ENCODE peak calls at places on chromosomes 16 and 17, in nine cellular contexts. X is cardiac muscle cell, M is HFFc6, V is fibroblast of mammary gland, Q is right lobe of liver, A is tibial artery, G is kidney, O is hepatocyte, E is foreskin keratinocyte. C is an unnamed sample.

GRCh38 chr16:84055801-84056634 is 13.4 kb upstream of the SLC38A8 start:
- DNase-seq in X (no peak), M (no peak), V (no peak), Q (peak), A (no peak), G (peak), O (no peak), E (no peak), C (no peak)

GRCh38 chr17:20955437-20956323 is 87.1 kb downstream of the USP22 start:
- DNase-seq in X (no peak), M (no peak), V (peak), Q (no peak), A (peak), G (no peak), O (peak), E (peak), C (no peak)

GRCh38 chr17:40791116-40791515 is 8.6 kb downstream of the KRT28 start:
- DNase-seq in X (no peak), M (no peak), V (no peak), Q (no peak), A (no peak), G (no peak), O (no peak), E (no peak), C (no peak)

GRCh38 chr17:20202141-20202574 is 193.0 kb downstream of the SPECC1 start:
- DNase-seq in X (no peak), M (no peak), V (no peak), Q (no peak), A (no peak), G (no peak), O (no peak), E (no peak), C (no peak)

GRCh38 chr17:34098712-34099111 is 156.4 kb upstream of the CCL2 start:
- DNase-seq in X (no peak), M (no peak), V (peak), Q (no peak), A (no peak), G (no peak), O (peak), E (no peak), C (no peak)

GRCh38 chr16:17532338-17532995 is 61.7 kb upstream of the XYLT1 start:
- DNase-seq in X (no peak), M (no peak), V (no peak), Q (no peak), A (no peak), G (no peak), O (no peak), E (no peak), C (no peak)

GRCh38 chr16:4358831-4359561 is 7.9 kb upstream of the PAM16 start:
- DNase-seq in X (peak), M (no peak), V (no peak), Q (peak), A (no peak), G (peak), O (peak), E (no peak), C (peak)

GRCh38 chr17:62725791-62726249 is 82.3 kb downstream of the MARCHF10 start:
- DNase-seq in X (no peak), M (peak), V (no peak), Q (no peak), A (no peak), G (no peak), O (no peak), E (no peak), C (no peak)

GRCh38 chr17:47975815-47976190 is 4.9 kb downstream of the CDK5RAP3 start:
- DNase-seq in X (no peak), M (no peak), V (no peak), Q (no peak), A (no peak), G (no peak), O (no peak), E (no peak), C (no peak)

GRCh38 chr17:16381496-16381820 is 567 bp downstream of the UBB start:
- DNase-seq in X (no peak), M (peak), V (peak), Q (no peak), A (no peak), G (no peak), O (no peak), E (no peak), C (no peak)

GRCh38 chr16:76970745-76971099 is 220.3 kb upstream of the MON1B start:
- DNase-seq in X (no peak), M (no peak), V (no peak), Q (no peak), A (no peak), G (no peak), O (no peak), E (no peak), C (no peak)

GRCh38 chr16:79618712-79619050 is 18.1 kb upstream of the MAF start:
- DNase-seq in X (no peak), M (no peak), V (no peak), Q (no peak), A (no peak), G (no peak), O (no peak), E (no peak), C (no peak)

GRCh38 chr17:50462446-50462845 is 6.2 kb downstream of the CHAD start:
- DNase-seq in X (no peak), M (no peak), V (no peak), Q (peak), A (no peak), G (no peak), O (no peak), E (no peak), C (no peak)

GRCh38 chr17:29571883-29572681 is 3.6 kb downstream of the TP53I13 start:
- DNase-seq in X (no peak), M (no peak), V (no peak), Q (peak), A (no peak), G (peak), O (peak), E (no peak), C (no peak)

GRCh38 chr16:81703177-81704155 is 75.6 kb upstream of the PLCG2 start:
- DNase-seq in X (no peak), M (peak), V (peak), Q (peak), A (no peak), G (peak), O (peak), E (no peak), C (no peak)

GRCh38 chr16:1787322-1788094 is 4.7 kb downstream of the NUBP2 start:
- DNase-seq in X (no peak), M (no peak), V (no peak), Q (no peak), A (no peak), G (peak), O (no peak), E (no peak), C (no peak)

GRCh38 chr17:74474043-74474792 is 7.8 kb downstream of the CD300A start:
- DNase-seq in X (no peak), M (no peak), V (no peak), Q (no peak), A (no peak), G (no peak), O (no peak), E (no peak), C (no peak)

GRCh38 chr17:1082579-1082978 is 85.7 kb downstream of the TIMM22 start:
- DNase-seq in X (no peak), M (peak), V (peak), Q (no peak), A (no peak), G (no peak), O (no peak), E (no peak), C (no peak)

GRCh38 chr16:50301626-50302471 is 35.5 kb downstream of the ADCY7 start:
- DNase-seq in X (no peak), M (peak), V (peak), Q (peak), A (peak), G (peak), O (peak), E (no peak), C (no peak)

DNA sequence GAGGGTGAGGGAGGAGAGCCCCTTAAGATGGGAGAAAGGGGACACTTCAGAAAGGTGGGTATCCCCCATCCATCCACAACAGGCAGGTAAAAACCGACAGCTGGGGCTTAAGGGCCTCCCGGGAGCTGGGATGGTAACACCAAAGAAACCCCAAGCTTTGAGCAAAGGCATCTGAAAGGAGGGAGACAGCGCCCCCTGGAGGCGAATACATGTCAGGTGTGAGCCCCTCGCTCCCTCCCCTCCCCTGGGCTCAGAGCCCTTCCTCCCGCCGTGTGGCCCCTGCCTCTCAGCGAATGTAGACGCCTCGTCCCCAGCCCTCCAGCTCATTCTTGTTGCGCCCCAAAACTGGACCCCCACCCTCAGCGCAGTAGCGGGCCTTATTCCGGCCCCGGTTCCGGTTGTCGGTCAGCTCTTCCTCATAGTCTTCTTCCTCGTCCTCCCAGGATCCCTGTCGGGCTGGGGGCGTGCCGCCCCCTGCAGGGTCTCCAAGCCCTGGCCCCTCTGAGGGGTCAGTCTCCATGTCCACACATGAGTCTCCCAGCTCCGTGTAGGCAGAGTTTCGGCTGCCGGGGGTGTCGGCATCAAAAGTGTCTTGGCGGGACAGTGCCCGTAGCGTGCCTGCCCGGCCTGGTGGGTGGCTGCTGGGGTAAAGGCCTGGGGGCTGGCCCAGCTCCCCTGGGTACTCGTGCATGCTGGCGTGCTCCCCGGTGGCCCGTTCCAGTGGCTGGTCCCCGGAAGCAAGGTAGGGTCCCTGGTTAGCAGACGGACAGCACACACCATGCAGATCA is 9.1 kb upstream of the ARL5C start:
- DNase-seq in X (peak), M (peak), V (peak), Q (no peak), A (peak), G (peak), O (peak), E (no peak), C (peak)
- TF ChIP-seq CTCF in X (peak), M (peak), V (peak), Q (peak), A (peak), G (peak), O (peak), E (peak), C (peak)

GRCh38 chr17:81907219-81908145 is 3.7 kb downstream of the PCYT2 start:
- DNase-seq in X (no peak), M (no peak), V (no peak), Q (peak), A (no peak), G (no peak), O (no peak), E (no peak), C (no peak)
- TF ChIP-seq CTCF in X (no peak), M (peak), V (no peak), Q (no peak), A (no peak), G (no peak), O (no peak), E (no peak), C (peak)

DNA sequence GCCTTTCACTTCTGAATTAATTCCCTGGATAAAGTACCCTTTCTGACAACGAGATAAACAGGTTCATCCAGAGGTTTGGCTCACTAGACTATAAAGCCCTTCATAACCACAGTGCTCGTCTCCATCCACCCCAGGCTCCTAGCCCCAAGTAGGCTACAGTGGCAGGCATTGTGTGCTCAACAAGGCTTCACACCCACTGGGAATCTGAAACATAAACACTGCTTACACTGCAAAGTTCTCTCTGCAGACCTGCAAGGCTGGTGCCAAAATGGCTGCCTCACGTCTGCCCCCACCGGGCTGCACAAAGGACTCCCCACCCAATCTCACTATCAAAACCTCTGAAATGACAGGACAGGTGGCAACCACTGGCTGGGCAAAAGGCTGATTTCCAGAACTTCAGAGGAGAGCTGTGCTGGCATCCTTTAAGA is 5.1 kb upstream of the HLF start:
- DNase-seq in X (no peak), M (no peak), V (no peak), Q (no peak), A (no peak), G (no peak), O (no peak), E (no peak), C (no peak)
- TF ChIP-seq CTCF in X (no peak), M (no peak), V (no peak), Q (no peak), A (no peak), G (no peak), O (no peak), E (no peak), C (no peak)

GRCh38 chr16:88924834-88925539 is 52.0 kb downstream of the CBFA2T3 start:
- DNase-seq in X (peak), M (peak), V (peak), Q (no peak), A (no peak), G (no peak), O (peak), E (peak), C (no peak)
- TF ChIP-seq CTCF in X (peak), M (peak), V (peak), Q (no peak), A (peak), G (no peak), O (peak), E (peak), C (peak)

C was measured in D721Med.